ENCODE peak calls at places on chromosomes 12 and 14, in five cellular contexts. One of them, this sample, is unnamed.

GRCh38 chr12:90199008-90199407 is 490.4 kb upstream of the ATP2B1 start:
- DNase-seq in tibial nerve: no peak
- DNase-seq in IMR-90: no peak
- DNase-seq in fibroblast of lung: peak
- DNase-seq in esophagus muscularis mucosa: no peak
- DNase-seq in this sample: no peak

GRCh38 chr14:64717870-64718269 is 13.6 kb downstream of the PLEKHG3 start:
- DNase-seq in esophagus muscularis mucosa: no peak
- DNase-seq in tibial nerve: no peak
- DNase-seq in fibroblast of lung: no peak
- DNase-seq in IMR-90: peak
- DNase-seq in this sample: no peak

GRCh38 chr12:56955631-56956256 is 1.7 kb downstream of the RDH16 start:
- DNase-seq in fibroblast of lung: peak
- DNase-seq in tibial nerve: no peak
- DNase-seq in esophagus muscularis mucosa: peak
- DNase-seq in IMR-90: peak
- DNase-seq in this sample: no peak

GRCh38 chr12:52645982-52646381 is 6.0 kb downstream of the KRT2 start:
- DNase-seq in fibroblast of lung: no peak
- DNase-seq in esophagus muscularis mucosa: peak
- DNase-seq in IMR-90: no peak
- DNase-seq in tibial nerve: no peak
- DNase-seq in this sample: no peak

GRCh38 chr12:9870311-9870866 is 1.2 kb upstream of the CLEC2B start:
- DNase-seq in esophagus muscularis mucosa: no peak
- DNase-seq in tibial nerve: no peak
- DNase-seq in IMR-90: no peak
- DNase-seq in fibroblast of lung: peak
- DNase-seq in this sample: no peak

GRCh38 chr12:123384318-123384993 is 524 bp downstream of the KMT5A start:
- DNase-seq in fibroblast of lung: no peak
- DNase-seq in esophagus muscularis mucosa: no peak
- DNase-seq in IMR-90: no peak
- DNase-seq in tibial nerve: no peak
- DNase-seq in this sample: no peak

GRCh38 chr14:81449114-81449513 is 49.0 kb upstream of the STON2 start:
- DNase-seq in fibroblast of lung: peak
- DNase-seq in esophagus muscularis mucosa: no peak
- DNase-seq in IMR-90: no peak
- DNase-seq in tibial nerve: no peak
- DNase-seq in this sample: no peak

GRCh38 chr12:49920241-49920914 is 16.7 kb upstream of the FAIM2 start:
- DNase-seq in esophagus muscularis mucosa: no peak
- DNase-seq in fibroblast of lung: no peak
- DNase-seq in tibial nerve: no peak
- DNase-seq in IMR-90: peak
- DNase-seq in this sample: no peak

GRCh38 chr14:44154889-44155288 is 352.2 kb downstream of the FSCB start:
- DNase-seq in fibroblast of lung: no peak
- DNase-seq in tibial nerve: no peak
- DNase-seq in esophagus muscularis mucosa: no peak
- DNase-seq in IMR-90: no peak
- DNase-seq in this sample: no peak

GRCh38 chr12:1797011-1797901 is 23.1 kb upstream of the LRTM2 start:
- DNase-seq in fibroblast of lung: no peak
- DNase-seq in tibial nerve: peak
- DNase-seq in esophagus muscularis mucosa: no peak
- DNase-seq in IMR-90: no peak
- DNase-seq in this sample: no peak

GRCh38 chr12:56208014-56208413 is 13.7 kb downstream of the RNF41 start:
- DNase-seq in tibial nerve: no peak
- DNase-seq in esophagus muscularis mucosa: no peak
- DNase-seq in fibroblast of lung: no peak
- DNase-seq in IMR-90: no peak
- DNase-seq in this sample: no peak

GRCh38 chr12:46659844-46660243 is 166.0 kb downstream of the SLC38A4 start:
- DNase-seq in fibroblast of lung: no peak
- DNase-seq in esophagus muscularis mucosa: no peak
- DNase-seq in tibial nerve: no peak
- DNase-seq in IMR-90: no peak
- DNase-seq in this sample: no peak

GRCh38 chr14:33230016-33230415 is 291.3 kb downstream of the NPAS3 start:
- DNase-seq in IMR-90: no peak
- DNase-seq in fibroblast of lung: no peak
- DNase-seq in tibial nerve: no peak
- DNase-seq in esophagus muscularis mucosa: no peak
- DNase-seq in this sample: no peak

GRCh38 chr14:61090432-61091216 is 109.6 kb downstream of the SLC38A6 start:
- DNase-seq in IMR-90: peak
- DNase-seq in fibroblast of lung: no peak
- DNase-seq in esophagus muscularis mucosa: no peak
- DNase-seq in tibial nerve: no peak
- DNase-seq in this sample: no peak

GRCh38 chr14:64536488-64537245 is 3.9 kb upstream of the HSPA2 start:
- DNase-seq in fibroblast of lung: no peak
- DNase-seq in tibial nerve: no peak
- DNase-seq in esophagus muscularis mucosa: no peak
- DNase-seq in IMR-90: peak
- DNase-seq in this sample: peak

GRCh38 chr12:1926274-1926673 is 7.8 kb upstream of the CACNA2D4 start:
- DNase-seq in fibroblast of lung: no peak
- DNase-seq in tibial nerve: no peak
- DNase-seq in esophagus muscularis mucosa: peak
- DNase-seq in IMR-90: no peak
- DNase-seq in this sample: no peak

GRCh38 chr12:4157122-4157521 is 116.4 kb upstream of the CCND2 start:
- DNase-seq in fibroblast of lung: no peak
- DNase-seq in IMR-90: no peak
- DNase-seq in esophagus muscularis mucosa: no peak
- DNase-seq in tibial nerve: no peak
- DNase-seq in this sample: no peak

GRCh38 chr14:56339855-56340701 is 221.9 kb downstream of the PELI2 start:
- DNase-seq in tibial nerve: peak
- DNase-seq in IMR-90: peak
- DNase-seq in esophagus muscularis mucosa: no peak
- DNase-seq in fibroblast of lung: peak
- DNase-seq in this sample: peak

GRCh38 chr12:11711675-11712327 is 62.3 kb downstream of the ETV6 start:
- DNase-seq in IMR-90: peak
- DNase-seq in fibroblast of lung: peak
- DNase-seq in esophagus muscularis mucosa: no peak
- DNase-seq in tibial nerve: no peak
- DNase-seq in this sample: no peak

GRCh38 chr12:129305851-129306250 is 452.6 kb downstream of the GLT1D1 start:
- DNase-seq in IMR-90: no peak
- DNase-seq in tibial nerve: no peak
- DNase-seq in fibroblast of lung: no peak
- DNase-seq in esophagus muscularis mucosa: no peak
- DNase-seq in this sample: no peak

GRCh38 chr12:125089083-125089482 is 23.8 kb downstream of the AACS start:
- DNase-seq in fibroblast of lung: no peak
- DNase-seq in IMR-90: no peak
- DNase-seq in tibial nerve: no peak
- DNase-seq in esophagus muscularis mucosa: no peak
- DNase-seq in this sample: no peak
- TF ChIP-seq CTCF in fibroblast of lung: no peak
- TF ChIP-seq CTCF in IMR-90: no peak
- TF ChIP-seq CTCF in tibial nerve: no peak
- TF ChIP-seq CTCF in esophagus muscularis mucosa: no peak
- TF ChIP-seq CTCF in this sample: no peak

DNA sequence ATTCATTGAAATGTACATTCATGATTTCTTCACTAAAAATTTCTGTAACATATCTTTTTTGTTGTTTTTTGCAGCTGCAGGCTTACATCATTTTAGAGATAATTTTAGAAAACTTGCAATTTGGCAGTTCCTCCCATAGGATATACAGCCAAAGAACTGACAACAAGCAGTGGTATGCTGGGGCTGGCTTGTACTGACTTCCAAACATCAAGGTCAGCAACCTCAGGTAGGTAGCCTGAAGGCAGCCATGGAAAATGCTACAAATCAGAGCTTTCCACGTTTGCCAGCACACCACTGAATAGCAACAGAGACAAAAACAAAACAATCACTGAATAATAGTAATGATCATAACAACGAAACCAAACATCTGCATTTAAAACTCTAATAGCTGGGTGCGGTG is 21.2 kb downstream of the TRIM9 start:
- DNase-seq in esophagus muscularis mucosa: no peak
- DNase-seq in fibroblast of lung: no peak
- DNase-seq in tibial nerve: no peak
- DNase-seq in IMR-90: no peak
- DNase-seq in this sample: no peak
- H3K4me3 ChIP-seq in esophagus muscularis mucosa: no peak
- H3K4me3 ChIP-seq in fibroblast of lung: no peak
- H3K4me3 ChIP-seq in tibial nerve: no peak
- H3K4me3 ChIP-seq in IMR-90: no peak
- H3K4me3 ChIP-seq in this sample: no peak

DNA sequence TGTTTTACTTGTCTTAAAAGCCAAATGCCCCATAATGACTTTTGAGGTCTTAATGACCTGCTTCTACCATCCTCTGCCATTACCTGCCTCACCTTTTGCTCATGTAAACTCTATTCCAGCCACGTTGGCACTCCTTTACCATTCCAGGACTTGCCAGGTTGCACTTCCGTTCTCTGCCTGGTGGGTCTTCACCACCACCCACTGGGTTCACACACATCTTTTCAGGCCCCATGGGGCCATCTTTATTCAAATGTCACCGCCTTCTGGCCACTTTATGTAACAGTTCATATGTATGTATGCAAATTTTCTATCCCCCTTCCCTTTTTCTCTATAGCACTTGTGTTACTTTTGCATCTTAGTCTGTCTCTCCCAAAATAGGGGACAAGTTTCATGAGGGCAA is 57.7 kb downstream of the ATP2A2 start:
- DNase-seq in esophagus muscularis mucosa: no peak
- DNase-seq in fibroblast of lung: peak
- DNase-seq in IMR-90: no peak
- DNase-seq in tibial nerve: no peak
- DNase-seq in this sample: no peak
- TF ChIP-seq CTCF in esophagus muscularis mucosa: no peak
- TF ChIP-seq CTCF in fibroblast of lung: peak
- TF ChIP-seq CTCF in IMR-90: peak
- TF ChIP-seq CTCF in tibial nerve: no peak
- TF ChIP-seq CTCF in this sample: no peak

DNA sequence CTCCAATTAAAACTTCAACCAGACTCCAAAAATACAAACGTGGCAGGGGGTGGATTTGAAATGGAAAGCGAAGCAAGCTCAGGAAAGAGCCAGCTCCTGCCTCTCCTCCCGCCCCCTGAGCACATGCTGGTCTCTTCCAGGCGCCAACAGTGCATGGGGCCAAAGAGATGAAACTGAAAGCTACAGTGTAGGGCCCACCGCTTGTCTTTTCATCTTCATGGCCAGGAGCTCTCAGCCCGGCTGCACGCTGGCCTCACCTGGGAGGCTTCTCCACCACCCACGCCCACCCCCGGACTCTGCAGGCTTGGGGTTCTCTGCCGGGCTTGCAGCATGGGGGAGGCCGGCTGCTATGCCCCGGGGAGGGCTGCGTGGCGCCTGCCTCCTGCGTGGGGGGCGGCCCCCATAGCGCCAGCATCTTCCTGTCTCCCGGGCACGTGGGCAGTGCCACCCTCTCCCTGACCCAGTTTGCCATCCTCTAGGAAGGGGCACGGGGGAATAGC is 2.0 kb downstream of the RIMBP2 start:
- DNase-seq in fibroblast of lung: no peak
- DNase-seq in tibial nerve: no peak
- DNase-seq in IMR-90: no peak
- DNase-seq in esophagus muscularis mucosa: no peak
- DNase-seq in this sample: no peak
- H3K4me3 ChIP-seq in fibroblast of lung: peak
- H3K4me3 ChIP-seq in tibial nerve: no peak
- H3K4me3 ChIP-seq in IMR-90: no peak
- H3K4me3 ChIP-seq in esophagus muscularis mucosa: peak
- H3K4me3 ChIP-seq in this sample: no peak

GRCh38 chr12:29241821-29242591 is 92.9 kb downstream of the FAR2 start:
- DNase-seq in fibroblast of lung: peak
- DNase-seq in IMR-90: peak
- DNase-seq in tibial nerve: no peak
- DNase-seq in esophagus muscularis mucosa: no peak
- DNase-seq in this sample: peak
- TF ChIP-seq CTCF in fibroblast of lung: peak
- TF ChIP-seq CTCF in IMR-90: no peak
- TF ChIP-seq CTCF in tibial nerve: no peak
- TF ChIP-seq CTCF in esophagus muscularis mucosa: no peak
- TF ChIP-seq CTCF in this sample: no peak

This sample was measured in AG04449.